ENCODE peak calls at places on chromosomes 12 and 14, in ten cellular contexts. N is stimulated activated effector memory CD8-positive, alpha-beta T cell treated with anti-CD3 and anti-CD28 coated beads, Interleukin-12 subunit alpha, Interleukin-12 subunit beta, amount 100 ng/mL, for 72 hours; S is SK-MEL-5; O is Kasumi-1; X is mesothelial cell of epicardium; U is choroid plexus epithelial cell; H is cardiac muscle cell; D is tibial artery; I is activated CD4-positive, alpha-beta T cell treated with anti-CD3 and anti-CD28 coated beads, Interleukin-2, amount 10 ng/mL, durations not matched to agents 7 days and 5 days; M is T-cell. Z is an unnamed sample.

GRCh38 chr12:113891737-113892520 is 74.2 kb downstream of the RBM19 start:
- DNase-seq in S (no peak), O (no peak), M (no peak), X (no peak), D (no peak), U (no peak), H (no peak), I (no peak), N (no peak), Z (no peak)

GRCh38 chr12:31861360-31861759 is 97.9 kb upstream of the RESF1 start:
- DNase-seq in M (no peak), U (no peak), O (no peak), X (no peak), N (no peak), S (no peak), D (no peak), I (no peak), H (no peak), Z (no peak)

GRCh38 chr14:90676356-90676755 is 139.9 kb downstream of the TTC7B start:
- DNase-seq in U (no peak), N (no peak), S (no peak), I (no peak), O (no peak), H (no peak), X (no peak), D (no peak), M (no peak), Z (no peak)

GRCh38 chr14:69090187-69090789 is 62.6 kb downstream of the DCAF5 start:
- DNase-seq in D (no peak), I (peak; percentile 56), X (no peak), H (peak; percentile 53), U (peak; percentile 68), O (peak; percentile 32), N (no peak), M (peak; percentile 21), S (peak; percentile 47), Z (no peak)

GRCh38 chr14:97180304-97181200 is 383.4 kb downstream of the VRK1 start:
- DNase-seq in I (no peak), D (no peak), O (peak; percentile 8), S (peak; percentile 49), M (no peak), H (peak; percentile 1), N (no peak), X (no peak), U (no peak), Z (no peak)

GRCh38 chr12:111155521-111155920 is 213.4 kb downstream of the PHETA1 start:
- DNase-seq in M (no peak), H (no peak), I (no peak), S (no peak), U (no peak), D (no peak), X (no peak), O (no peak), N (no peak), Z (no peak)

GRCh38 chr12:3117628-3118027 is 40.4 kb downstream of the TSPAN9 start:
- DNase-seq in H (peak; percentile 78), D (no peak), O (no peak), U (peak; percentile 87), M (no peak), X (no peak), I (no peak), S (no peak), N (no peak), Z (no peak)

GRCh38 chr14:103679351-103679750 is 35.9 kb downstream of the XRCC3 start:
- DNase-seq in I (peak; percentile 53), O (peak; percentile 88), M (peak; percentile 18), U (peak; percentile 47), X (no peak), S (peak; percentile 67), H (peak; percentile 38), D (no peak), N (no peak), Z (no peak)

GRCh38 chr14:103923863-103924262 is 4.4 kb upstream of the TDRD9 start:
- DNase-seq in H (peak; percentile 13), M (no peak), N (no peak), O (no peak), U (no peak), D (peak; percentile 29), S (no peak), X (no peak), I (no peak), Z (no peak)

GRCh38 chr12:64457466-64457865 is 5.5 kb downstream of the TBK1 start:
- DNase-seq in M (no peak), O (no peak), U (no peak), H (no peak), X (no peak), N (no peak), I (no peak), D (no peak), S (no peak), Z (no peak)

GRCh38 chr12:53306826-53307225 is 7.3 kb downstream of the MYG1 start:
- DNase-seq in I (no peak), H (no peak), X (no peak), U (no peak), S (no peak), M (no peak), N (no peak), O (no peak), D (no peak), Z (no peak)

GRCh38 chr12:113077057-113077858 is 20.7 kb downstream of the DTX1 start:
- DNase-seq in S (no peak), H (no peak), M (no peak), N (no peak), U (no peak), D (no peak), O (no peak), I (no peak), X (no peak), Z (no peak)

GRCh38 chr14:94867209-94867608 is 97.3 kb upstream of the GSC start:
- DNase-seq in O (no peak), S (no peak), D (no peak), N (no peak), M (no peak), H (no peak), I (no peak), X (no peak), U (no peak), Z (no peak)

GRCh38 chr14:55092326-55092725 is 36.7 kb upstream of the LGALS3 start:
- DNase-seq in N (no peak), O (no peak), M (no peak), I (no peak), H (no peak), U (no peak), S (no peak), D (no peak), X (no peak), Z (peak; percentile 77)